ENCODE peak calls at places on chromosomes 2 and 18, in four cellular contexts. H, Z, S and Y are unnamed samples.

GRCh38 chr2:108936076-108936867 is 52.7 kb downstream of the EDAR start:
- DNase-seq in H (no peak), Z (peak), S (no peak), Y (no peak)

GRCh38 chr2:25614711-25615110 is 58.7 kb downstream of the DTNB start:
- DNase-seq in H (no peak), Z (no peak), S (no peak), Y (no peak)

GRCh38 chr2:218323526-218324472 is 31.5 kb upstream of the TMBIM1 start:
- DNase-seq in H (no peak), Z (peak), S (no peak), Y (no peak)

GRCh38 chr2:226431301-226431955 is 368.2 kb downstream of the IRS1 start:
- DNase-seq in H (no peak), Z (no peak), S (no peak), Y (no peak)

GRCh38 chr2:106107509-106108131 is 86.5 kb downstream of the UXS1 start:
- DNase-seq in H (peak), Z (no peak), S (no peak), Y (no peak)

GRCh38 chr18:48075707-48076093 is 145.2 kb upstream of the SMAD2 start:
- DNase-seq in H (no peak), Z (no peak), S (no peak), Y (no peak)

GRCh38 chr2:155947069-155947468 is 385.5 kb downstream of the NR4A2 start:
- DNase-seq in H (no peak), Z (no peak), S (no peak), Y (no peak)

GRCh38 chr2:73823916-73824523 is 4.7 kb upstream of the STAMBP start:
- DNase-seq in H (no peak), Z (peak), S (no peak), Y (peak)

GRCh38 chr2:37590119-37590571 is 81.3 kb downstream of the CDC42EP3 start:
- DNase-seq in H (no peak), Z (no peak), S (no peak), Y (no peak)

GRCh38 chr18:45962866-45963265 is 4.3 kb downstream of the EPG5 start:
- DNase-seq in H (no peak), Z (no peak), S (no peak), Y (no peak)

GRCh38 chr2:230230087-230230486 is 4.6 kb downstream of the SP140 start:
- DNase-seq in H (no peak), Z (no peak), S (no peak), Y (no peak)

GRCh38 chr2:127569274-127570065 is 34.0 kb downstream of the MYO7B start:
- DNase-seq in H (no peak), Z (no peak), S (no peak), Y (no peak)

GRCh38 chr2:24957221-24957620 is 14.5 kb downstream of the DNAJC27 start:
- DNase-seq in H (no peak), Z (no peak), S (no peak), Y (no peak)

GRCh38 chr18:3777719-3778118 is 327.7 kb downstream of the TGIF1 start:
- DNase-seq in H (no peak), Z (no peak), S (no peak), Y (no peak)

GRCh38 chr2:238947920-238948710 is 100.2 kb downstream of the TWIST2 start:
- DNase-seq in H (no peak), Z (no peak), S (no peak), Y (no peak)

GRCh38 chr18:78659748-78660147 is 319.9 kb upstream of the SALL3 start:
- DNase-seq in H (peak), Z (peak), S (no peak), Y (no peak)

GRCh38 chr18:59054892-59055291 is 84.8 kb upstream of the SEC11C start:
- DNase-seq in H (no peak), Z (no peak), S (no peak), Y (peak)

GRCh38 chr2:191631754-191632153 is 46.2 kb upstream of the NABP1 start:
- DNase-seq in H (no peak), Z (no peak), S (no peak), Y (peak)

GRCh38 chr2:142873850-142874287 is 3.6 kb upstream of the KYNU start:
- DNase-seq in H (no peak), Z (no peak), S (no peak), Y (no peak)

GRCh38 chr2:113158884-113159553 is 14.8 kb upstream of the PSD4 start:
- DNase-seq in H (no peak), Z (no peak), S (peak), Y (peak)

GRCh38 chr2:24885221-24886113 is 34.6 kb downstream of the ADCY3 start:
- DNase-seq in H (no peak), Z (no peak), S (no peak), Y (no peak)

GRCh38 chr2:42309366-42309765 is 51.7 kb downstream of the COX7A2L start:
- DNase-seq in H (no peak), Z (no peak), S (no peak), Y (no peak)

GRCh38 chr2:124683536-124684407 is 658.7 kb downstream of the CNTNAP5 start:
- DNase-seq in H (no peak), Z (no peak), S (no peak), Y (no peak)

GRCh38 chr18:23593720-23594119 is 7.4 kb upstream of the NPC1 start:
- DNase-seq in H (no peak), Z (no peak), S (no peak), Y (no peak)

GRCh38 chr2:9753665-9754531 is 89.4 kb upstream of the TAF1B start:
- DNase-seq in H (peak), Z (no peak), S (no peak), Y (no peak)

GRCh38 chr2:234252766-234253165 is 202.3 kb downstream of the SPP2 start:
- DNase-seq in H (no peak), Z (no peak), S (no peak), Y (no peak)

GRCh38 chr2:218920504-218920903 is 39.0 kb upstream of the CDK5R2 start:
- DNase-seq in H (no peak), Z (no peak), S (no peak), Y (no peak)

GRCh38 chr18:24086082-24086481 is 52.8 kb upstream of the CABYR start:
- DNase-seq in H (no peak), Z (no peak), S (no peak), Y (no peak)

GRCh38 chr18:46247938-46248337 is 143.8 kb downstream of the HAUS1 start:
- DNase-seq in H (no peak), Z (no peak), S (no peak), Y (no peak)

GRCh38 chr2:161045726-161046125 is 114.5 kb upstream of the TANK start:
- DNase-seq in H (no peak), Z (no peak), S (no peak), Y (no peak)

GRCh38 chr2:7427293-7428060 is 510.3 kb downstream of the RNF144A start:
- DNase-seq in H (no peak), Z (peak), S (peak), Y (peak)

GRCh38 chr2:29749843-29750242 is 171.5 kb downstream of the ALK start:
- DNase-seq in H (no peak), Z (no peak), S (no peak), Y (no peak)

GRCh38 chr2:150466770-150467640 is 20.5 kb downstream of the RND3 start:
- DNase-seq in H (no peak), Z (no peak), S (no peak), Y (no peak)

GRCh38 chr2:214730248-214730647 is 79.2 kb downstream of the BARD1 start:
- DNase-seq in H (no peak), Z (no peak), S (no peak), Y (no peak)

GRCh38 chr18:27604583-27604982 is 419.5 kb upstream of the CHST9 start:
- DNase-seq in H (no peak), Z (no peak), S (no peak), Y (no peak)

GRCh38 chr2:44980786-44981713 is 28.2 kb downstream of the SIX2 start:
- DNase-seq in H (no peak), Z (no peak), S (no peak), Y (no peak)

GRCh38 chr2:176251928-176252327 is 17.3 kb upstream of the MTX2 start:
- DNase-seq in H (no peak), Z (no peak), S (no peak), Y (no peak)

GRCh38 chr2:12262681-12263436 is 453.9 kb upstream of the TRIB2 start:
- DNase-seq in H (no peak), Z (no peak), S (no peak), Y (no peak)